ENCODE peak calls at places on chromosomes 3 and 15, in five cellular contexts. One of them, this sample, is unnamed.

GRCh38 chr3:138328341-138328740 is 1.3 kb downstream of the NME9 start:
- DNase-seq in progenitor cell of endocrine pancreas: no peak
- DNase-seq in A549: peak
- DNase-seq in GM06990: no peak
- DNase-seq in MCF 10A: no peak
- DNase-seq in this sample: no peak

GRCh38 chr3:36193448-36193847 is 186.9 kb upstream of the STAC start:
- DNase-seq in progenitor cell of endocrine pancreas: no peak
- DNase-seq in A549: no peak
- DNase-seq in MCF 10A: peak
- DNase-seq in GM06990: no peak
- DNase-seq in this sample: no peak

GRCh38 chr3:9914559-9915251 is 2.2 kb upstream of the IL17RC start:
- DNase-seq in MCF 10A: no peak
- DNase-seq in A549: no peak
- DNase-seq in progenitor cell of endocrine pancreas: no peak
- DNase-seq in GM06990: no peak
- DNase-seq in this sample: peak

GRCh38 chr3:56130036-56130435 is 338.2 kb downstream of the ERC2 start:
- DNase-seq in MCF 10A: no peak
- DNase-seq in progenitor cell of endocrine pancreas: no peak
- DNase-seq in GM06990: no peak
- DNase-seq in A549: no peak
- DNase-seq in this sample: no peak

GRCh38 chr15:100307241-100307855 is 34.4 kb downstream of the ADAMTS17 start:
- DNase-seq in GM06990: no peak
- DNase-seq in A549: no peak
- DNase-seq in MCF 10A: no peak
- DNase-seq in progenitor cell of endocrine pancreas: no peak
- DNase-seq in this sample: no peak

GRCh38 chr15:43517354-43518072 is at the start of gene MAP1A:
- DNase-seq in GM06990: no peak
- DNase-seq in A549: no peak
- DNase-seq in progenitor cell of endocrine pancreas: no peak
- DNase-seq in MCF 10A: no peak
- DNase-seq in this sample: no peak

GRCh38 chr15:23422099-23422945 is 24.7 kb downstream of the GOLGA6L2 start:
- DNase-seq in A549: peak
- DNase-seq in GM06990: no peak
- DNase-seq in progenitor cell of endocrine pancreas: no peak
- DNase-seq in MCF 10A: peak
- DNase-seq in this sample: no peak

GRCh38 chr3:119637679-119638525 is 22.5 kb downstream of the POPDC2 start:
- DNase-seq in GM06990: peak
- DNase-seq in progenitor cell of endocrine pancreas: no peak
- DNase-seq in A549: peak
- DNase-seq in MCF 10A: peak
- DNase-seq in this sample: no peak

GRCh38 chr15:79090487-79091203 is at the start of gene RASGRF1:
- DNase-seq in progenitor cell of endocrine pancreas: no peak
- DNase-seq in MCF 10A: no peak
- DNase-seq in A549: peak
- DNase-seq in GM06990: peak
- DNase-seq in this sample: no peak

GRCh38 chr3:168884353-168884903 is 779.1 kb downstream of the MECOM start:
- DNase-seq in GM06990: no peak
- DNase-seq in A549: peak
- DNase-seq in MCF 10A: peak
- DNase-seq in progenitor cell of endocrine pancreas: no peak
- DNase-seq in this sample: no peak

GRCh38 chr3:144287001-144287400 is 315.4 kb downstream of the DIPK2A start:
- DNase-seq in GM06990: no peak
- DNase-seq in progenitor cell of endocrine pancreas: no peak
- DNase-seq in MCF 10A: no peak
- DNase-seq in A549: no peak
- DNase-seq in this sample: no peak

GRCh38 chr3:37546876-37547275 is 314.8 kb upstream of the CTDSPL start:
- DNase-seq in MCF 10A: peak
- DNase-seq in progenitor cell of endocrine pancreas: no peak
- DNase-seq in GM06990: no peak
- DNase-seq in A549: peak
- DNase-seq in this sample: peak

GRCh38 chr3:196563721-196564225 is 4.6 kb downstream of the WDR53 start:
- DNase-seq in A549: peak
- DNase-seq in MCF 10A: peak
- DNase-seq in progenitor cell of endocrine pancreas: no peak
- DNase-seq in GM06990: no peak
- DNase-seq in this sample: no peak

GRCh38 chr3:34260991-34261365 is 462.5 kb downstream of the PDCD6IP start:
- DNase-seq in A549: no peak
- DNase-seq in GM06990: no peak
- DNase-seq in MCF 10A: peak
- DNase-seq in progenitor cell of endocrine pancreas: no peak
- DNase-seq in this sample: no peak

DNA sequence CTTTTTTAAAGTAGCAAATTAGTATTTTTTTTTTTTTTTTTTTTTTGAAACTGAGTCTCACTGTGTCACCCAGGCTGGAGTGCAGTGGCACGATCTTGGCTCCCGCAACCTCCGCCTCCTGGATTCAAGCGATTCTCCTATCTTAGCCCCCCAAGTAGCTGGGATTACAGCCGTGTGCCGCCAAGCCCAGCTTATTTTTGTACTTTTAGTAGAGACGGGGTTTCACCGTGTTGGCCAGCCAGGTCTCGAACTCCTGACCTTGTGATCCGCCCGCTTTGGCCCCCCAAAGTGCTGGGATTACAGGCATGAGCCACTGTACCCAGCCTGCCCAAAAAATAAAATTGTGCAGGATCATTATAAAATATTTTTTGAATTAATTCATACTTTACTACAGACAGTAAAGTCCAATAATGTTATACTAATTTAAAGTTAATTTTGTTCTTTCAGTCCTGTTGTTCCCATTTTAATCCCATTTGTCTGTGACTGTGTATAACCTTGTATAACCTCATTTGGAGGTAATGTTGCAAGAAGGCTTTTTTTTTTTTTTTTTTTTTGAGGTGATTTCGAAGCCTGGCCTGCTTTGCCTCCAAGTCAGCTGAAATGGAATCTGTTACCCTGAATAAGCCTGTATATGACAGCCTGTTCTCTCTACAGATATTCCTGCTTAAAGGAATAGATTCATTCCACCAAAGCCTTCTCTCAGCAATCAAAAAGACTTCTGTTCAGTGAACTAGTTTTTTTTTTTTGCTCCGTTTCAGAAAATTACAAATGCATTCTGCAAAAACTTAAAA is 272.0 kb upstream of the UBE2E1 start:
- DNase-seq in MCF 10A: no peak
- DNase-seq in A549: no peak
- DNase-seq in GM06990: no peak
- DNase-seq in progenitor cell of endocrine pancreas: no peak
- DNase-seq in this sample: no peak
- TF ChIP-seq CTCF in MCF 10A: no peak
- TF ChIP-seq CTCF in A549: no peak
- TF ChIP-seq CTCF in GM06990: no peak
- TF ChIP-seq CTCF in progenitor cell of endocrine pancreas: no peak
- TF ChIP-seq CTCF in this sample: no peak

GRCh38 chr3:62710761-62711160 is 164.5 kb downstream of the CADPS start:
- DNase-seq in MCF 10A: no peak
- DNase-seq in GM06990: no peak
- DNase-seq in progenitor cell of endocrine pancreas: no peak
- DNase-seq in A549: no peak
- DNase-seq in this sample: no peak

GRCh38 chr3:62712776-62713175 is 162.4 kb downstream of the CADPS start:
- DNase-seq in progenitor cell of endocrine pancreas: no peak
- DNase-seq in MCF 10A: no peak
- DNase-seq in A549: no peak
- DNase-seq in GM06990: no peak
- DNase-seq in this sample: no peak

GRCh38 chr3:62703423-62704167 is 171.6 kb downstream of the CADPS start:
- DNase-seq in A549: no peak
- DNase-seq in GM06990: no peak
- DNase-seq in progenitor cell of endocrine pancreas: no peak
- DNase-seq in MCF 10A: no peak
- DNase-seq in this sample: no peak

GRCh38 chr3:62708642-62709041 is 166.6 kb downstream of the CADPS start:
- DNase-seq in progenitor cell of endocrine pancreas: no peak
- DNase-seq in A549: no peak
- DNase-seq in GM06990: no peak
- DNase-seq in MCF 10A: no peak
- DNase-seq in this sample: no peak
- TF ChIP-seq CTCF in progenitor cell of endocrine pancreas: no peak
- TF ChIP-seq CTCF in A549: no peak
- TF ChIP-seq CTCF in GM06990: no peak
- TF ChIP-seq CTCF in MCF 10A: no peak
- TF ChIP-seq CTCF in this sample: no peak

DNA sequence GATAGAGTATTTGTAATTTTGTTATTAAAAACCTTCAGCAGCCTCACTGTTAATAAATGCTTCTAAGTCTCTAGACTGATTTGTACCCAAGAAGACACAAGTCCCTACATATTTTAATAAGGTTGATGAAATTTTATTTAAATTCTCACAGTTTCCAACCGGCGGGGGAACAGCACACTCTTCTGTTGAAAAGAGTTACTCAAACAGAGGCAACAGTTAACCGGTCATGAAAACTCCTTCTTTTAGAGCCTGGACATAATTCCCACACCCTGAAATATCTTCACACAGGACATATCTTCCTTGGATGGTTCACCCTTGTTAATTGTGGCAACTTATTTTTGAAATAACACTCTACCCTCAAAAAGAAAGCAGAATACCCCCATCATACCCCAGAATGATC is 278.8 kb downstream of the FOXP1 start:
- DNase-seq in MCF 10A: no peak
- DNase-seq in A549: no peak
- DNase-seq in progenitor cell of endocrine pancreas: no peak
- DNase-seq in GM06990: no peak
- DNase-seq in this sample: no peak
- TF ChIP-seq CTCF in MCF 10A: no peak
- TF ChIP-seq CTCF in A549: no peak
- TF ChIP-seq CTCF in progenitor cell of endocrine pancreas: peak
- TF ChIP-seq CTCF in GM06990: no peak
- TF ChIP-seq CTCF in this sample: peak

GRCh38 chr3:1444196-1444595 is 351.4 kb downstream of the CNTN6 start:
- DNase-seq in A549: no peak
- DNase-seq in progenitor cell of endocrine pancreas: no peak
- DNase-seq in GM06990: no peak
- DNase-seq in MCF 10A: no peak
- DNase-seq in this sample: no peak

GRCh38 chr3:1442271-1442670 is 349.4 kb downstream of the CNTN6 start:
- DNase-seq in GM06990: no peak
- DNase-seq in progenitor cell of endocrine pancreas: no peak
- DNase-seq in MCF 10A: no peak
- DNase-seq in A549: no peak
- DNase-seq in this sample: no peak

GRCh38 chr3:1439395-1439794 is 346.6 kb downstream of the CNTN6 start:
- DNase-seq in GM06990: no peak
- DNase-seq in A549: peak
- DNase-seq in MCF 10A: peak
- DNase-seq in progenitor cell of endocrine pancreas: no peak
- DNase-seq in this sample: no peak
- TF ChIP-seq CTCF in GM06990: peak
- TF ChIP-seq CTCF in A549: no peak
- TF ChIP-seq CTCF in MCF 10A: peak
- TF ChIP-seq CTCF in progenitor cell of endocrine pancreas: peak
- TF ChIP-seq CTCF in this sample: peak

GRCh38 chr3:157351981-157352380 is 84.7 kb upstream of the PTX3 start:
- DNase-seq in A549: no peak
- DNase-seq in MCF 10A: no peak
- DNase-seq in progenitor cell of endocrine pancreas: no peak
- DNase-seq in GM06990: no peak
- DNase-seq in this sample: no peak
- TF ChIP-seq CTCF in A549: no peak
- TF ChIP-seq CTCF in MCF 10A: peak
- TF ChIP-seq CTCF in progenitor cell of endocrine pancreas: peak
- TF ChIP-seq CTCF in GM06990: peak
- TF ChIP-seq CTCF in this sample: no peak

DNA sequence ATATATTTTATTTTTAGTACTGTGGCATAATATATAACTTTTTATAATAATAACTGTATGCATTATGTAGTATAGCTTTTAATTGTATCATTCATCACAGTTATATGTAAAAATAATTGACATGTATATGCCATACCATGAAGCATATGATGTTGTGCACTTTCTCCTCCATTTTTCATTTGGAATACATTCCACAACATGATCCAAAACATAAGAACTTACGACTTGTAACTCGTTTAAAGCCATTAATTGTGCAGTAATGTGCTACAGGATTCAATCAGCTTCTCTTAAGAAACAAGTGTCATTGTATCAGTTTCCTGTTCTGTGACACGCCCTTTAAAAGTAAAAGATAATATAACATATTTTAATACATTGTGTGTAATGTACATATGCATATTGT is 2.2 kb downstream of the C3orf80 start:
- DNase-seq in GM06990: no peak
- DNase-seq in A549: no peak
- DNase-seq in progenitor cell of endocrine pancreas: no peak
- DNase-seq in MCF 10A: no peak
- DNase-seq in this sample: no peak
- TF ChIP-seq CTCF in GM06990: no peak
- TF ChIP-seq CTCF in A549: no peak
- TF ChIP-seq CTCF in progenitor cell of endocrine pancreas: no peak
- TF ChIP-seq CTCF in MCF 10A: no peak
- TF ChIP-seq CTCF in this sample: no peak

DNA sequence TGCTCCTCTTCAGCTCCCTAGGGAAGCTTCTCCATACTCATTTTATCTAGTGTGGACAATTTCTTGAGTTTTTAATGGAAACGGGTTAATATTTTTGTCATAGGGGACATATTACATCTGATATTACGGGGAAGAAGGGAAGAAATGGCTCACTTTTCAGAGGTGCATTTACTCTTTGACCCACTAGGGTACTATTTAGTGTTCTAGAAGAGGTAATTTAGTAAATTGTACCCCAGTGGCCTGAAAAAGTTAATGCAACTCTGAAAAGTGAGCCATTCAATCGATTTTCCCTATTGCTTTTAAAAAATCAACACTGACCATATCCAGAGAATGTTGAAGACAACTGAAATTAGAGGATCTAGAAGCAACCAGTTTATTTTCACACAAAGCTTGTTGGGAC is 71.2 kb downstream of the MAP2K5 start:
- DNase-seq in A549: no peak
- DNase-seq in GM06990: no peak
- DNase-seq in progenitor cell of endocrine pancreas: no peak
- DNase-seq in MCF 10A: no peak
- DNase-seq in this sample: no peak
- TF ChIP-seq CTCF in A549: no peak
- TF ChIP-seq CTCF in GM06990: no peak
- TF ChIP-seq CTCF in progenitor cell of endocrine pancreas: no peak
- TF ChIP-seq CTCF in MCF 10A: no peak
- TF ChIP-seq CTCF in this sample: no peak